ENCODE peak calls at places on chromosomes 2 and 18, in five cellular contexts. L is transverse colon, C is sigmoid colon, B is HepG2, D is K562. N is an unnamed sample.

GRCh38 chr2:240790370-240791210 is 29.4 kb downstream of the KIF1A start:
- DNase-seq in C (peak; percentile 56), B (no peak), D (no peak), L (no peak), N (no peak)

GRCh38 chr18:25349926-25350560 is 1.9 kb downstream of the ZNF521 start:
- DNase-seq in C (peak; percentile 68), D (no peak), L (no peak), B (no peak), N (no peak)

GRCh38 chr2:220310326-220310936 is 683.0 kb downstream of the SLC4A3 start:
- DNase-seq in C (no peak), D (no peak), B (no peak), L (no peak), N (no peak)

GRCh38 chr2:219172231-219173154 is 2.7 kb upstream of the SLC23A3 start:
- DNase-seq in L (no peak), C (no peak), D (no peak), B (no peak), N (peak; percentile 74)

GRCh38 chr2:211990335-211990734 is 548.3 kb downstream of the ERBB4 start:
- DNase-seq in C (no peak), B (no peak), D (no peak), L (no peak), N (no peak)

GRCh38 chr2:231677632-231678104 is 30.7 kb upstream of the PTMA start:
- DNase-seq in B (peak; percentile 83), L (peak; percentile 91), C (peak; percentile 92), D (peak; percentile 43), N (peak; percentile 97)

GRCh38 chr2:136118819-136119716 is 1.1 kb upstream of the CXCR4 start:
- DNase-seq in L (peak; percentile 82), D (peak; percentile 51), C (peak; percentile 69), B (no peak), N (no peak)

GRCh38 chr2:96602330-96602823 is 35.7 kb downstream of the KANSL3 start:
- DNase-seq in L (peak; percentile 53), B (peak; percentile 25), D (no peak), C (no peak), N (no peak)

GRCh38 chr2:147634801-147635200 is 210.0 kb upstream of the ACVR2A start:
- DNase-seq in C (no peak), D (no peak), L (no peak), B (no peak), N (no peak)

GRCh38 chr2:19764998-19765397 is 136.8 kb downstream of the TTC32 start:
- DNase-seq in B (peak; percentile 30), D (no peak), C (no peak), L (no peak), N (no peak)

GRCh38 chr2:149561309-149561926 is 26.2 kb downstream of the MMADHC start:
- DNase-seq in B (peak; percentile 35), L (no peak), D (peak; percentile 42), C (no peak), N (no peak)

GRCh38 chr18:12011199-12011961 is 30.1 kb downstream of the IMPA2 start:
- DNase-seq in B (no peak), C (no peak), L (no peak), D (no peak), N (no peak)

GRCh38 chr2:232981356-232981755 is 31.7 kb downstream of the NGEF start:
- DNase-seq in B (no peak), C (no peak), D (no peak), L (peak; percentile 87), N (no peak)

GRCh38 chr18:61669320-61669719 is 223.5 kb downstream of the RNF152 start:
- DNase-seq in C (no peak), B (no peak), D (no peak), L (no peak), N (no peak)

GRCh38 chr18:74288730-74289129 is 3.0 kb downstream of the CYB5A start:
- DNase-seq in L (no peak), B (peak; percentile 32), D (no peak), C (peak; percentile 74), N (peak; percentile 87)

GRCh38 chr2:197853549-197853948 is 49.2 kb downstream of the PLCL1 start:
- DNase-seq in D (no peak), C (no peak), L (no peak), B (no peak), N (no peak)

GRCh38 chr2:26559556-26559955 is 81.6 kb downstream of the CIB4 start:
- DNase-seq in D (no peak), B (no peak), C (peak; percentile 42), L (no peak), N (no peak)

GRCh38 chr2:148338544-148338943 is 306.0 kb upstream of the EPC2 start:
- DNase-seq in L (no peak), D (no peak), C (no peak), B (peak; percentile 6), N (no peak)

GRCh38 chr18:11052800-11053199 is 96.6 kb downstream of the PIEZO2 start:
- DNase-seq in L (no peak), C (no peak), B (no peak), D (no peak), N (no peak)

GRCh38 chr2:134027980-134028379 is 225.9 kb upstream of the MGAT5 start:
- DNase-seq in C (no peak), D (no peak), L (no peak), B (no peak), N (peak; percentile 86)

GRCh38 chr2:72131371-72131891 is 16.2 kb downstream of the CYP26B1 start:
- DNase-seq in D (no peak), L (no peak), B (no peak), C (no peak), N (no peak)

GRCh38 chr18:24766376-24766775 is 305.9 kb downstream of the HRH4 start:
- DNase-seq in C (no peak), B (no peak), L (no peak), D (no peak), N (no peak)

GRCh38 chr2:43462866-43463641 is 132.8 kb downstream of the THADA start:
- DNase-seq in L (no peak), D (no peak), C (no peak), B (peak; percentile 97), N (no peak)

GRCh38 chr2:164015328-164016123 is 279.7 kb upstream of the FIGN start:
- DNase-seq in D (no peak), C (peak; percentile 59), B (no peak), L (no peak), N (no peak)

GRCh38 chr2:216694826-216695217 is 527 bp downstream of the IGFBP5 start:
- DNase-seq in C (peak; percentile 68), L (no peak), D (no peak), B (no peak), N (no peak)

GRCh38 chr2:200177971-200178911 is 128.3 kb upstream of the SPATS2L start:
- DNase-seq in C (no peak), D (no peak), B (no peak), L (no peak), N (no peak)

GRCh38 chr2:120470717-120471060 is 124.8 kb downstream of the INHBB start:
- DNase-seq in B (no peak), L (no peak), D (no peak), C (peak; percentile 60), N (no peak)

DNA sequence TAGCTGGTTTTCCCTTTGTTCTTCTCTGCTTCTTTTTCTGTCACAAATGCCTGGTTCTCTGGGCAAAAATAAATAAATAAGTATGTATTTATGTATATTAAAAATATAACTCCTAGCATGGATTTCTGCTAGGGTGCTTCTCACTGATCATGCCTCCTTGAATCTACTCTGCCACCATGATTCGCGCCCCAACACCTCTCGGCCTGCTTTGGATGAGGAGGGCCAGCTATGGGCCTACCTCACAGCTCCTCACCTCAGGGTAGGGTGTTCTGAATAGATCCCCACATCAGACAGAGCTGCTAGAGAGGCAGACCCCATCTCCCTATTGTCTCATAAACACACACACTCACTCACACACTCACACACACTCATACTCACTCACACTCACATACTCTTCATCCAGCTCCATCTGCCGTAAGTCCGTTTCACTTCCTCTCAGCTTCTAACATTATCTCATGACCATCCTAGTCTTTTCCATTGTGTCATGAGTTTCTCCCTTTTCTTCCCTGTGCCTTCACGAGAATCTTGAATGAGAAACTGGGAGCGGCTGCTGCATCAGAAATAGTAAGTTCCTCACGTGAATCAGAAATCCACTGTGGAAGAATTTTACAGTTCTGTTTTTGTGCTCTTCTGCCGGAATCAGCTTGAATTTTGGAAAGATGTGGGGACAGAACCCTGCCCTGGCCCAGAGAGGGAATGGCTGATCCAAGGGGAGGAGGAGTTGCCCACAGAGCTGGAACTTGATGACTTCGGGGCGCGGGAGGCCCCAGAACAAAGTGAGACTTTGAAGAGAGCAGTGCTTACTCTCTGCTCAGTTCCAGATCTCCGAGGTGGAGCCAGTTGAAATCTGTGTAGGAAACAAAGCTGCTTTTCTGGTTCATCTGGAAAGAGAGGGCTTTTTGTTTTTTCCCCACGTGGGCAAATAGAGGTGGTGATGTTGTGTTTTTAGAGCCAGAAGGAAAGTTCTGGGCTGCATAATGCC is 20.9 kb downstream of the ANXA4 start:
- DNase-seq in B (no peak), C (no peak), L (no peak), D (no peak), N (no peak)
- TF ChIP-seq EP300 in B (no peak), C (no peak), L (no peak), D (no peak), N (no peak)

DNA sequence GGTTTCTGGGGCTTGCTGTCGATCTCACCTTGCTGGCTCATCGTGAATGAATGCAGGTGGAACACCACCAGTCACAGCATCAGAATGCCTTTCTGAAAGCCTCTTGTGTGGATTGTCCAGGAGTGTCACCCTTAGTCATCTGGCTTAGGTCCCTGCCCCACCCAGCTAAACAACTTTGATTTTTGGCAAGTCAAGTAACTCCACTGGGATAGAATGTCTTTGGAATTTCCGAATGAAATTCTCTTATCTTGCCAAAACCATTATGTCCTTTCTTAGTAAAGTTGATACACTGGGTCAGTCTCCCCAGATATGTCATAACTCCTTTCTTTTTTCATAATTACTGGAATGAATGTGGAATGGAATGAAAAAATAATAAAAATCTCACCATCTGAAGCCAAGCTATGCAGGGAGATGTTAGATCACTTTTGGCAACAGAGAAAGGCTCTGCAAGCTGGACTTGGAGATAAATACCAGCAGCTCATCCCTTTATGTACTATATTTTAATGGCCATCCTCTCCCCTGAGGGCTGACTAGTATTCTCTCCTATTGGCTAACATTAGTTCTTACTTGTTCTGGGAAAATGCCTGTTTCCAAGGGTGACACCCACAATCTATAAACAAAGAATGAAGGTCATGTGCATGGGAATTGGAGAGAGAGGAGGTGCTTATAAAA is 35.4 kb downstream of the INSIG2 start:
- DNase-seq in D (no peak), C (no peak), B (peak; percentile 36), L (no peak), N (no peak)
- TF ChIP-seq POLR2A in D (no peak), C (no peak), B (no peak), L (no peak), N (no peak)

DNA sequence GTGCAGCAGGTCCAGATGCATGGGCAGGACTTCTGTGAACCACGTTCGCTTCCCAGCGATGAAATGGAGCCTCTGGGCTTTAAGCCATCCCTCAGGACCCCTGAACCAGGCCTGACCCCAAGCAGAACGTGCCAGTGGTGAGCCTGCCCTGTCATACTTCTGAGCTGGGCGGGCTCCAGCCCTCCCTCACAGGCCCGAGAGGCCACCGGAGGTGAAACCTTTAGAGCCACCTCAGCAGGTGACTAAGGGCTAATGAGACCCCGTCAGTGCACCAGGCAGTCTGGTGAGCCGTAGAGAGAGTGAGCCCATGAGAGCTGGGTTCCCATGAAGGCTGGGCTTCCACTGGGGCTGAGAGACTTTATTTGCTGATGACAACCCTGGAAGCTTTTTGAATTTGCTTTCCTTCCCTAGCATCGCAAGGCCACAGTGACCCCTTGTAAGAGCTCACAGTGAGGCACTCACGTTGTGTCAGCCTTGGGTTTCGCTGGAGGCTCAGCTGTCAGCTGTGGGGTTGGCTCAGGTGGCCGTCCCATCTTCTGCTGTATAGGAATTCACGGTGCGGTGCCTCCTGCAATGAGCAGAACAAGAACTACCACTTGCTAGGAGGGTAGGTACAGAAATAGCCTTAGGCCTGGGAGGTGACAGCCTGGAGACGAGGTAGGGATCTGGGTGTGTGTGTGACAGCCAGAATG is 8.7 kb upstream of the MAL start:
- DNase-seq in C (no peak), D (no peak), B (no peak), L (no peak), N (no peak)
- TF ChIP-seq POLR2AphosphoS5 in C (no peak), D (no peak), B (no peak), L (no peak), N (no peak)

GRCh38 chr18:3140342-3140741 is 79.4 kb downstream of the MYOM1 start:
- DNase-seq in D (no peak), L (no peak), B (no peak), C (no peak), N (no peak)
- TF ChIP-seq EP300 in D (no peak), L (no peak), B (no peak), C (no peak), N (no peak)

N was measured in esophagus muscularis mucosa.